ENCODE peak calls at places on chromosome 4, in nine cellular contexts. T is tibial artery, N is right cardiac atrium, J is left lung, I is lung, Q is mesendoderm, F is thyroid gland, S is dorsolateral prefrontal cortex, C is psoas muscle. M is an unnamed sample.

GRCh38 chr4:20368926-20369325 is 117.2 kb downstream of the SLIT2 start:
- DNase-seq in T (no peak), N (no peak), J (no peak), I (no peak), Q (no peak), F (no peak), S (no peak), C (no peak), M (no peak)

GRCh38 chr4:156547891-156548290 is 423.7 kb downstream of the PDGFC start:
- DNase-seq in T (no peak), N (no peak), J (no peak), I (no peak), Q (no peak), F (no peak), S (no peak), C (no peak), M (no peak)

GRCh38 chr4:108035691-108036090 is 46.0 kb downstream of the HADH start:
- DNase-seq in T (no peak), N (no peak), J (no peak), I (no peak), Q (no peak), F (no peak), S (no peak), C (no peak), M (no peak)

GRCh38 chr4:78704981-78705757 is 71.0 kb upstream of the BMP2K start:
- DNase-seq in T (no peak), N (no peak), J (no peak), I (no peak), Q (no peak), F (peak), S (no peak), C (no peak), M (no peak)

GRCh38 chr4:73740353-73740778 is at the start of gene CXCL8:
- DNase-seq in T (peak), N (peak), J (peak), I (peak), Q (peak), F (peak), S (no peak), C (peak), M (peak)

GRCh38 chr4:38409852-38410251 is 254.1 kb upstream of the KLF3 start:
- DNase-seq in T (no peak), N (no peak), J (no peak), I (no peak), Q (no peak), F (no peak), S (no peak), C (no peak), M (no peak)

GRCh38 chr4:86184216-86184915 is 175.5 kb downstream of the MAPK10 start:
- DNase-seq in T (no peak), N (no peak), J (no peak), I (no peak), Q (no peak), F (no peak), S (no peak), C (no peak), M (no peak)

GRCh38 chr4:173177232-173177631 is 8.6 kb downstream of the GALNT7 start:
- DNase-seq in T (no peak), N (no peak), J (no peak), I (no peak), Q (peak), F (no peak), S (no peak), C (no peak), M (no peak)

GRCh38 chr4:110119880-110120279 is 78.5 kb downstream of the ELOVL6 start:
- DNase-seq in T (no peak), N (no peak), J (no peak), I (no peak), Q (peak), F (no peak), S (no peak), C (no peak), M (no peak)

GRCh38 chr4:145130788-145131398 is 32.8 kb downstream of the ABCE1 start:
- DNase-seq in T (no peak), N (no peak), J (no peak), I (peak), Q (no peak), F (peak), S (no peak), C (no peak), M (no peak)

GRCh38 chr4:78774395-78774794 is 1.8 kb upstream of the BMP2K start:
- DNase-seq in T (no peak), N (no peak), J (no peak), I (no peak), Q (no peak), F (no peak), S (no peak), C (no peak), M (no peak)

GRCh38 chr4:140047017-140047640 is 106.9 kb downstream of the MAML3 start:
- DNase-seq in T (peak), N (peak), J (no peak), I (no peak), Q (peak), F (no peak), S (no peak), C (peak), M (peak)

GRCh38 chr4:158817562-158818370 is 48.9 kb downstream of the FNIP2 start:
- DNase-seq in T (no peak), N (no peak), J (no peak), I (no peak), Q (no peak), F (no peak), S (no peak), C (no peak), M (no peak)

GRCh38 chr4:133694416-133694815 is 507.2 kb downstream of the PABPC4L start:
- DNase-seq in T (no peak), N (no peak), J (no peak), I (no peak), Q (no peak), F (no peak), S (no peak), C (no peak), M (no peak)

GRCh38 chr4:68451246-68452211 is 4.3 kb downstream of the TMPRSS11E start:
- DNase-seq in T (no peak), N (no peak), J (no peak), I (no peak), Q (peak), F (no peak), S (no peak), C (no peak), M (peak)

GRCh38 chr4:70892086-70892769 is 9.9 kb upstream of the MOB1B start:
- DNase-seq in T (peak), N (peak), J (peak), I (no peak), Q (no peak), F (no peak), S (no peak), C (peak), M (no peak)

GRCh38 chr4:55216871-55217635 is 91.7 kb upstream of the KDR start:
- DNase-seq in T (no peak), N (no peak), J (no peak), I (no peak), Q (no peak), F (no peak), S (no peak), C (no peak), M (no peak)

GRCh38 chr4:84237008-84237407 is 262.1 kb downstream of the NKX6-1 start:
- DNase-seq in T (no peak), N (no peak), J (no peak), I (no peak), Q (no peak), F (no peak), S (no peak), C (no peak), M (no peak)

GRCh38 chr4:123835852-123836251 is 439.3 kb downstream of the SPRY1 start:
- DNase-seq in T (no peak), N (no peak), J (no peak), I (no peak), Q (no peak), F (no peak), S (no peak), C (no peak), M (no peak)

GRCh38 chr4:154024097-154024496 is 235.2 kb upstream of the SFRP2 start:
- DNase-seq in T (no peak), N (no peak), J (no peak), I (no peak), Q (peak), F (no peak), S (no peak), C (no peak), M (peak)

GRCh38 chr4:125321709-125322362 is 7.1 kb downstream of the FAT4 start:
- DNase-seq in T (no peak), N (no peak), J (no peak), I (no peak), Q (no peak), F (no peak), S (no peak), C (no peak), M (no peak)

GRCh38 chr4:2799971-2800690 is 7.2 kb downstream of the SH3BP2 start:
- DNase-seq in T (peak), N (peak), J (peak), I (no peak), Q (no peak), F (peak), S (no peak), C (peak), M (no peak)

GRCh38 chr4:151921371-151921770 is 160.6 kb upstream of the GATB start:
- DNase-seq in T (no peak), N (no peak), J (no peak), I (no peak), Q (no peak), F (no peak), S (no peak), C (no peak), M (no peak)

GRCh38 chr4:156999175-156999517 is 27.5 kb upstream of the PDGFC start:
- DNase-seq in T (peak), N (no peak), J (no peak), I (peak), Q (peak), F (peak), S (no peak), C (no peak), M (peak)

GRCh38 chr4:149741186-149741831 is 74.3 kb downstream of the IQCM start:
- DNase-seq in T (no peak), N (no peak), J (no peak), I (no peak), Q (no peak), F (no peak), S (no peak), C (no peak), M (no peak)

GRCh38 chr4:37645736-37646135 is 40.4 kb downstream of the RELL1 start:
- DNase-seq in T (no peak), N (no peak), J (no peak), I (no peak), Q (no peak), F (peak), S (no peak), C (no peak), M (no peak)

GRCh38 chr4:15550491-15550890 is 80.8 kb downstream of the CC2D2A start:
- DNase-seq in T (no peak), N (no peak), J (no peak), I (no peak), Q (peak), F (no peak), S (no peak), C (no peak), M (no peak)

GRCh38 chr4:6327220-6327917 is 57.7 kb downstream of the WFS1 start:
- DNase-seq in T (peak), N (peak), J (peak), I (peak), Q (peak), F (peak), S (peak), C (peak), M (peak)

GRCh38 chr4:6253961-6254360 is 15.7 kb upstream of the WFS1 start:
- DNase-seq in T (no peak), N (no peak), J (no peak), I (no peak), Q (no peak), F (no peak), S (no peak), C (no peak), M (no peak)

GRCh38 chr4:104964387-104965175 is 182.1 kb upstream of the TET2 start:
- DNase-seq in T (peak), N (peak), J (no peak), I (no peak), Q (no peak), F (no peak), S (no peak), C (no peak), M (no peak)

GRCh38 chr4:13059015-13059414 is 425.1 kb downstream of the RAB28 start:
- DNase-seq in T (no peak), N (no peak), J (no peak), I (no peak), Q (no peak), F (no peak), S (no peak), C (no peak), M (no peak)

GRCh38 chr4:113684534-113685091 is 76.9 kb downstream of the CAMK2D start:
- DNase-seq in T (peak), N (peak), J (no peak), I (no peak), Q (peak), F (peak), S (no peak), C (peak), M (peak)
- H3K27ac ChIP-seq in T (peak), N (peak), J (no peak), I (peak), Q (no peak), F (peak), S (peak), C (peak), M (no peak)

GRCh38 chr4:25905371-25905770 is 8.6 kb upstream of the SMIM20 start:
- DNase-seq in T (no peak), N (no peak), J (no peak), I (no peak), Q (no peak), F (no peak), S (no peak), C (no peak), M (no peak)

GRCh38 chr4:25904748-25905082 is 9.3 kb upstream of the SMIM20 start:
- DNase-seq in T (no peak), N (no peak), J (no peak), I (no peak), Q (no peak), F (no peak), S (no peak), C (no peak), M (no peak)

GRCh38 chr4:25911356-25911755 is 2.7 kb upstream of the SMIM20 start:
- DNase-seq in T (no peak), N (peak), J (no peak), I (no peak), Q (no peak), F (no peak), S (no peak), C (no peak), M (no peak)

GRCh38 chr4:25903905-25904747 is 9.9 kb upstream of the SMIM20 start:
- DNase-seq in T (no peak), N (no peak), J (no peak), I (no peak), Q (no peak), F (peak), S (no peak), C (no peak), M (no peak)

GRCh38 chr4:25908491-25908901 is 5.5 kb upstream of the SMIM20 start:
- DNase-seq in T (no peak), N (peak), J (no peak), I (no peak), Q (peak), F (no peak), S (no peak), C (no peak), M (no peak)
- H3K27ac ChIP-seq in T (no peak), N (no peak), J (no peak), I (no peak), Q (no peak), F (no peak), S (no peak), C (no peak), M (no peak)

GRCh38 chr4:89489338-89489771 is 181.8 kb upstream of the GPRIN3 start:
- DNase-seq in T (peak), N (peak), J (no peak), I (no peak), Q (peak), F (no peak), S (no peak), C (peak), M (peak)

GRCh38 chr4:89496851-89497250 is 189.3 kb upstream of the GPRIN3 start:
- DNase-seq in T (no peak), N (no peak), J (no peak), I (no peak), Q (no peak), F (no peak), S (no peak), C (no peak), M (no peak)

GRCh38 chr4:89493367-89493766 is 185.8 kb upstream of the GPRIN3 start:
- DNase-seq in T (no peak), N (no peak), J (no peak), I (no peak), Q (no peak), F (no peak), S (no peak), C (no peak), M (no peak)

GRCh38 chr4:89491731-89492235 is 184.2 kb upstream of the GPRIN3 start:
- DNase-seq in T (no peak), N (no peak), J (no peak), I (no peak), Q (no peak), F (no peak), S (no peak), C (no peak), M (peak)

DNA sequence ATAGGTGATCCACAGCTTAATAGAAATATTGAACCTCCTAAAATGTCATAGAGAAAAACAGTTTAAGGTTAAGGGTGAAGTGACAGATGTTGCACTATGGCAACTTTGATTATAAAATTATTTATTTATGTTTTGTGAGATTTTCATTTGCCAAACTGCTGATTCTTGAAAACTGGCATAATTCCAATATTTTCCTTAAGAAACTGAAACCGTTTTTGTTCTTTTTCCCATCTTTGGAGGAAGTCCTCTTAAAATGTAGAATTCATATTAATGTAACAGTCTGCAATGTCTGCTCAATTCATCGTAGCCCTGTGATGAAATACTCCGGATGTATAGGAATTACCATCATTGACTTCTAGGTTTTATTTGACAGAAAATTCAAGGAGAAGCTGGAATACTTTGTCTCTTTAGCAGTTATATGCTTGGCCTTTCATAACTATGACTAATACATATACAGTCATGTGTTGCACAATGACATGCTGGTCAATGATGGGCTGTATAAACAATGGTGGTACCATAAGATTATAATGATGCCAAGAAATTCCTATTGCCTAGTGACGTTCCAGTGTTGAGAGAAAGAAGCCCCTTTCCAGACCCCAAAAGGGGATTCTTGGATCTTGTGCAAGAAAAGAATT is 185.0 kb upstream of the GPRIN3 start:
- DNase-seq in T (no peak), N (no peak), J (no peak), I (no peak), Q (no peak), F (no peak), S (no peak), C (no peak), M (no peak)
- H3K27ac ChIP-seq in T (no peak), N (no peak), J (no peak), I (no peak), Q (no peak), F (no peak), S (no peak), C (no peak), M (peak)

GRCh38 chr4:184595430-184595829 is 53.8 kb downstream of the CASP3 start:
- DNase-seq in T (no peak), N (no peak), J (no peak), I (no peak), Q (no peak), F (no peak), S (no peak), C (no peak), M (no peak)

GRCh38 chr4:184598753-184599491 is 50.3 kb downstream of the CASP3 start:
- DNase-seq in T (no peak), N (no peak), J (no peak), I (no peak), Q (peak), F (no peak), S (no peak), C (no peak), M (no peak)

GRCh38 chr4:184596044-184596616 is 53.1 kb downstream of the CASP3 start:
- DNase-seq in T (no peak), N (no peak), J (no peak), I (no peak), Q (no peak), F (no peak), S (no peak), C (no peak), M (no peak)

GRCh38 chr4:184596617-184597185 is 52.5 kb downstream of the CASP3 start:
- DNase-seq in T (no peak), N (no peak), J (no peak), I (no peak), Q (peak), F (no peak), S (no peak), C (no peak), M (no peak)

GRCh38 chr4:184599492-184600135 is 49.6 kb downstream of the CASP3 start:
- DNase-seq in T (no peak), N (no peak), J (no peak), I (no peak), Q (no peak), F (no peak), S (no peak), C (no peak), M (no peak)
- H3K27ac ChIP-seq in T (no peak), N (no peak), J (no peak), I (no peak), Q (no peak), F (no peak), S (no peak), C (no peak), M (no peak)

DNA sequence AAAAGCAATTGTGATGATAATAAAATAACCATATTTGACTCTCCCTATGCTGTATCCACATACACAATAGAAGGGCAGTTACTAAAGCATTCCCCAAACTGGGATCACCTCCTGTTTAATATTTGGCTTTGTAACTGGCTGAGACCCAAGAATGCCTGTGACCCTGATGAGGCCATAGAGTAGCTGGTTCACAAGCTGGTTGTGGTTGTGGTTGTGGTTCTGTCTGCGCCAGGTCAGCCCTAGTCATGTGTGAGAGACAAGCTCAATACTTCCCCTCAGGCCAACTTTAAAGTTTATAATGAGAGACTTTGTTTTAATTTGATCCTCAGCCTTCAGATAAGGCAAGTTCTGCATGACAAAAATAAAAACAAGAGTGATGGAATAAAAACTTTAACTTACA is 209.9 kb downstream of the PARM1 start:
- DNase-seq in T (no peak), N (no peak), J (no peak), I (no peak), Q (no peak), F (no peak), S (no peak), C (no peak), M (no peak)
- H3K27ac ChIP-seq in T (peak), N (no peak), J (no peak), I (no peak), Q (no peak), F (no peak), S (peak), C (no peak), M (no peak)